ENCODE peak calls at places on chromosomes 12 and 14, in seven cellular contexts. I, S, Q, G, R, C and U are unnamed samples.

GRCh38 chr14:21734457-21735074 is 60.9 kb upstream of the OR4E1 start:
- DNase-seq in I (peak; percentile 54), S (peak; percentile 78), Q (peak; percentile 43), G (no peak), R (peak; percentile 34), C (peak; percentile 31), U (peak; percentile 1)

GRCh38 chr12:47270782-47271664 is 191.3 kb upstream of the AMIGO2 start:
- DNase-seq in I (peak; percentile 84), S (no peak), Q (peak; percentile 90), G (peak; percentile 96), R (peak; percentile 97), C (no peak), U (peak; percentile 97)

GRCh38 chr14:72256055-72256454 is 323.8 kb downstream of the RGS6 start:
- DNase-seq in I (peak; percentile 10), S (no peak), Q (peak; percentile 4), G (peak; percentile 11), R (peak; percentile 56), C (no peak), U (peak; percentile 30)

GRCh38 chr12:51051787-51052186 is 3.7 kb downstream of the LETMD1 start:
- DNase-seq in I (no peak), S (no peak), Q (no peak), G (no peak), R (no peak), C (no peak), U (no peak)

GRCh38 chr14:92450351-92451070 is 63.1 kb upstream of the RIN3 start:
- DNase-seq in I (no peak), S (no peak), Q (no peak), G (no peak), R (no peak), C (no peak), U (no peak)

GRCh38 chr14:26525057-26525456 is 72.8 kb downstream of the NOVA1 start:
- DNase-seq in I (no peak), S (no peak), Q (peak; percentile 7), G (no peak), R (no peak), C (peak; percentile 9), U (no peak)

GRCh38 chr14:29339491-29339890 is 572.9 kb downstream of the FOXG1 start:
- DNase-seq in I (no peak), S (no peak), Q (peak; percentile 36), G (peak; percentile 32), R (no peak), C (no peak), U (no peak)

GRCh38 chr14:100471451-100472093 is 115.6 kb downstream of the BEGAIN start:
- DNase-seq in I (peak; percentile 68), S (peak; percentile 50), Q (no peak), G (peak; percentile 73), R (no peak), C (no peak), U (peak; percentile 74)

GRCh38 chr12:32454075-32454474 is 54.7 kb downstream of the FGD4 start:
- DNase-seq in I (peak; percentile 35), S (peak; percentile 78), Q (peak; percentile 74), G (peak; percentile 79), R (peak; percentile 69), C (no peak), U (peak; percentile 85)

GRCh38 chr14:83208346-83208745 is 1674.7 kb upstream of the SEL1L start:
- DNase-seq in I (no peak), S (no peak), Q (peak; percentile 0), G (no peak), R (no peak), C (no peak), U (no peak)

GRCh38 chr12:11824736-11825135 is 175.3 kb downstream of the ETV6 start:
- DNase-seq in I (no peak), S (no peak), Q (no peak), G (no peak), R (no peak), C (no peak), U (peak; percentile 22)

GRCh38 chr12:55362675-55363074 is at the start of gene OR6C75:
- DNase-seq in I (no peak), S (no peak), Q (no peak), G (no peak), R (no peak), C (no peak), U (no peak)

GRCh38 chr14:68977741-68978549 is 1.2 kb downstream of the ACTN1 start:
- DNase-seq in I (no peak), S (peak; percentile 75), Q (peak; percentile 89), G (peak; percentile 92), R (peak; percentile 84), C (peak; percentile 82), U (peak; percentile 95)

GRCh38 chr12:75838309-75838708 is 193.3 kb downstream of the PHLDA1 start:
- DNase-seq in I (no peak), S (no peak), Q (no peak), G (no peak), R (no peak), C (no peak), U (no peak)

GRCh38 chr14:60653388-60653690 is 4.1 kb upstream of the SIX1 start:
- DNase-seq in I (no peak), S (peak; percentile 64), Q (no peak), G (no peak), R (no peak), C (peak; percentile 41), U (no peak)

GRCh38 chr12:109513977-109514376 is 36.5 kb downstream of the UBE3B start:
- DNase-seq in I (no peak), S (no peak), Q (no peak), G (no peak), R (peak; percentile 7), C (no peak), U (no peak)

GRCh38 chr14:36313206-36313605 is 7.2 kb downstream of the MBIP start:
- DNase-seq in I (no peak), S (peak; percentile 63), Q (no peak), G (no peak), R (no peak), C (no peak), U (no peak)

GRCh38 chr12:92259291-92259690 is 113.6 kb upstream of the BTG1 start:
- DNase-seq in I (no peak), S (no peak), Q (no peak), G (no peak), R (no peak), C (no peak), U (no peak)

GRCh38 chr12:95701722-95702418 is 88.7 kb downstream of the NTN4 start:
- DNase-seq in I (no peak), S (no peak), Q (no peak), G (peak; percentile 1), R (peak; percentile 84), C (no peak), U (no peak)

GRCh38 chr12:57233357-57234232 is 4.1 kb downstream of the SHMT2 start:
- DNase-seq in I (no peak), S (no peak), Q (peak; percentile 77), G (no peak), R (no peak), C (no peak), U (peak; percentile 76)

GRCh38 chr14:67719866-67720265 is 18.2 kb downstream of the RDH12 start:
- DNase-seq in I (no peak), S (no peak), Q (no peak), G (no peak), R (no peak), C (no peak), U (no peak)

GRCh38 chr12:26126340-26127284 is 1.8 kb upstream of the BHLHE41 start:
- DNase-seq in I (no peak), S (peak; percentile 94), Q (peak; percentile 94), G (peak; percentile 77), R (peak; percentile 89), C (peak; percentile 90), U (peak; percentile 76)
- H3K9ac ChIP-seq in I (peak overlapping the region; percentile 72), S (no peak overlapping the region), Q (peak overlapping the region; percentile 93), G (peak overlapping the region; percentile 94), R (peak overlapping the region; percentile 96), C (peak overlapping the region; percentile 97), U (peak overlapping the region; percentile 72)

GRCh38 chr12:54330442-54330841 is 5.5 kb downstream of the COPZ1 start:
- DNase-seq in I (no peak), S (no peak), Q (no peak), G (no peak), R (no peak), C (no peak), U (no peak)
- H2AFZ ChIP-seq in I (no peak overlapping the region), S (no peak overlapping the region), Q (no peak overlapping the region), G (no peak overlapping the region), R (no peak overlapping the region), C (no peak overlapping the region), U (no peak overlapping the region)

GRCh38 chr14:96501383-96501745 is 818 bp upstream of the PAPOLA start:
- DNase-seq in I (no peak), S (no peak), Q (no peak), G (no peak), R (no peak), C (peak; percentile 17), U (no peak)

GRCh38 chr14:96494331-96494730 is 7.9 kb upstream of the PAPOLA start:
- DNase-seq in I (no peak), S (no peak), Q (no peak), G (no peak), R (no peak), C (no peak), U (no peak)

GRCh38 chr14:96497087-96497486 is 5.1 kb upstream of the PAPOLA start:
- DNase-seq in I (no peak), S (no peak), Q (no peak), G (no peak), R (peak; percentile 77), C (no peak), U (no peak)

GRCh38 chr14:96501746-96502620 is at the start of gene PAPOLA:
- DNase-seq in I (peak; percentile 91), S (peak; percentile 97), Q (peak; percentile 99), G (peak; percentile 87), R (peak; percentile 94), C (peak; percentile 93), U (peak; percentile 93)

DNA sequence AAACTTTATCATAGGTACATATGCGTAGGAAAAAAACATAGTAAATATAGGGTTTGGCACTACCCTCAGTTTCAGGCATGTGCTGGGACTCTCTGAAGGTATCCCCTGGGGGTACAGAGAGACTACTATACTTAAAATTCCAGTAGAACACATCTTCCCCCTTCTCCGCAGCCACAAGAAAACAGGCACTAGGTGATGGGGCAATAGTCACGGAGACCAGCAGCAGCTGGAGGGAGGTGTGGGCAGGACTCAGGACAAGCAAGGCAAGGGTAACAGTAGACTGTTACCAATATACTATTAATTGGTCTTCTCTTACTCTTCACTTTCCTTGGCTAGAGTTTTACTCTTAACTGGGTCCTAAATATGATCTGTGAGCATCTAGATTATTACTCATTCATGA is 4.6 kb upstream of the PAPOLA start:
- DNase-seq in I (no peak), S (no peak), Q (no peak), G (no peak), R (no peak), C (no peak), U (no peak)
- H3K4me2 ChIP-seq in I (no peak overlapping the region), S (no peak overlapping the region), Q (no peak overlapping the region), G (no peak overlapping the region), R (no peak overlapping the region), C (no peak overlapping the region), U (no peak overlapping the region)

DNA sequence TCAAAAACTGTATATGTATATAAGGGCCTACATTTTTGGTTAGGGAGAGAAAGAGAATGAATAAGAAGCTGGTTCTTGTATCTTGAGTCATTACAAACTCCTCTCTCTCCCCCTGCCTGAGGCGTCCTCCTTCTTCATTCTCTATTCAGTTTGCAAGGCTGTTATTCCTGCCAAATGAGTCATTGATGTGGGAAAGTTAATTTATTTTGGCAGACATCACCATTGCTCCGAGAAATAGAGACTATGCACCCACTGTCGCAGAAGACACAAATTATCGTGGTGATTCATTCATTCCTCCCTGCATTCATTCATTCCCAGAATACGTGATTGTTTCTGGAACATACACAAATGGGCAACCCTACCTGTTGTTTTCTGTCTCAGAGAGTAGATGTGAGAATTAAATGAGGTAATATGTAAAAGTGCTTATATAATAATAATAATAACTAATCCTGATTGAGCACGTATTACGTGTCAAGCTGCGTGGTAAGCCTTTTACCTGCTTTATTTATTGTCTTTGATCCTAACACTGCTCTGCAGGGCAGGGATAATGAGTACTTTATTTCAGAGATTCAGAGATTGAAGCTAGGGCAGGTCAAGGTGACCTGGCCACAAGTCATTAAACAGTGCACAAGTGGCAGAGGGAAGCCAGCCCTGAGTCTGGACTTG is 112.6 kb upstream of the MED13L start:
- DNase-seq in I (peak; percentile 31), S (no peak), Q (peak; percentile 96), G (peak; percentile 99), R (peak; percentile 97), C (no peak), U (peak; percentile 96)
- H3K9ac ChIP-seq in I (no peak overlapping the region), S (no peak overlapping the region), Q (peak overlapping the region; percentile 20), G (peak overlapping the region; percentile 46), R (no peak overlapping the region), C (peak overlapping the region; percentile 40), U (no peak overlapping the region)